ENCODE peak calls at places on chromosomes 3 and 15, in five cellular contexts. One of them, this sample, is unnamed.

GRCh38 chr15:45157056-45157455 is 27.3 kb downstream of the DUOX1 start:
- DNase-seq in fibroblast of the aortic adventitia: peak; percentile 77
- DNase-seq in glutamatergic neuron: no peak
- DNase-seq in NCI-H1105 treated with DMSO at 0.1 percent for 48 hours: no peak
- DNase-seq in GM04504: peak; percentile 40
- DNase-seq in this sample: no peak

GRCh38 chr15:22887157-22887951 is 48.9 kb downstream of the NIPA2 start:
- DNase-seq in fibroblast of the aortic adventitia: peak; percentile 36
- DNase-seq in NCI-H1105 treated with DMSO at 0.1 percent for 48 hours: no peak
- DNase-seq in GM04504: peak; percentile 73
- DNase-seq in glutamatergic neuron: peak; percentile 68
- DNase-seq in this sample: peak; percentile 33

GRCh38 chr3:99938270-99938955 is 120.8 kb downstream of the CMSS1 start:
- DNase-seq in GM04504: no peak
- DNase-seq in NCI-H1105 treated with DMSO at 0.1 percent for 48 hours: no peak
- DNase-seq in glutamatergic neuron: no peak
- DNase-seq in fibroblast of the aortic adventitia: peak; percentile 67
- DNase-seq in this sample: no peak

GRCh38 chr15:74626752-74627692 is 11.4 kb downstream of the CLK3 start:
- DNase-seq in fibroblast of the aortic adventitia: no peak
- DNase-seq in GM04504: no peak
- DNase-seq in glutamatergic neuron: no peak
- DNase-seq in NCI-H1105 treated with DMSO at 0.1 percent for 48 hours: no peak
- DNase-seq in this sample: no peak

GRCh38 chr3:66010348-66011097 is 28.2 kb downstream of the MAGI1 start:
- DNase-seq in NCI-H1105 treated with DMSO at 0.1 percent for 48 hours: no peak
- DNase-seq in GM04504: no peak
- DNase-seq in fibroblast of the aortic adventitia: no peak
- DNase-seq in glutamatergic neuron: no peak
- DNase-seq in this sample: no peak

GRCh38 chr3:56133423-56133822 is 334.8 kb downstream of the ERC2 start:
- DNase-seq in fibroblast of the aortic adventitia: peak; percentile 84
- DNase-seq in NCI-H1105 treated with DMSO at 0.1 percent for 48 hours: no peak
- DNase-seq in GM04504: no peak
- DNase-seq in glutamatergic neuron: no peak
- DNase-seq in this sample: peak; percentile 58

GRCh38 chr3:194561306-194561974 is 71.8 kb downstream of the TMEM44 start:
- DNase-seq in glutamatergic neuron: no peak
- DNase-seq in fibroblast of the aortic adventitia: peak; percentile 95
- DNase-seq in GM04504: no peak
- DNase-seq in NCI-H1105 treated with DMSO at 0.1 percent for 48 hours: no peak
- DNase-seq in this sample: no peak

GRCh38 chr15:40098489-40099261 is 10.0 kb downstream of the BMF start:
- DNase-seq in GM04504: peak; percentile 74
- DNase-seq in fibroblast of the aortic adventitia: peak; percentile 92
- DNase-seq in NCI-H1105 treated with DMSO at 0.1 percent for 48 hours: peak; percentile 69
- DNase-seq in glutamatergic neuron: no peak
- DNase-seq in this sample: peak; percentile 54

GRCh38 chr15:77992356-77993222 is 84.9 kb downstream of the TBC1D2B start:
- DNase-seq in glutamatergic neuron: no peak
- DNase-seq in GM04504: no peak
- DNase-seq in NCI-H1105 treated with DMSO at 0.1 percent for 48 hours: no peak
- DNase-seq in fibroblast of the aortic adventitia: no peak
- DNase-seq in this sample: no peak

This sample was measured in fibroblast of the conjunctiva.